ENCODE peak calls at places on chromosomes 13 and 19, in six cellular contexts. E is fibroblast of lung, W is ovary, U is heart left ventricle, G is A549, T is BE2C. S is an unnamed sample. For H3K9me3, the result is how much of the 10 kb centered on the place peaks cover.

GRCh38 chr13:113105032-113105993 is at the start of gene F7:
- DNase-seq in E (no peak), W (no peak), U (no peak), G (peak), T (peak), S (no peak)

GRCh38 chr19:46181386-46181774 is 33.3 kb downstream of the IGFL2 start:
- DNase-seq in E (peak), W (no peak), U (no peak), G (no peak), T (no peak), S (no peak)

GRCh38 chr19:38647966-38648788 is 728 bp downstream of the ACTN4 start:
- DNase-seq in E (no peak), W (no peak), U (no peak), G (no peak), T (no peak), S (no peak)

GRCh38 chr13:89363144-89363543 is 1692.0 kb downstream of the SLITRK5 start:
- DNase-seq in E (no peak), W (no peak), U (no peak), G (no peak), T (no peak), S (peak)

GRCh38 chr13:27927444-27928352 is 7.9 kb downstream of the PDX1 start:
- DNase-seq in E (no peak), W (no peak), U (no peak), G (no peak), T (no peak), S (no peak)

GRCh38 chr19:4609878-4610511 is 29.3 kb upstream of the TNFAIP8L1 start:
- DNase-seq in E (no peak), W (no peak), U (peak), G (no peak), T (peak), S (peak)

GRCh38 chr13:47858678-47859050 is 142.4 kb downstream of the SUCLA2 start:
- DNase-seq in E (peak), W (no peak), U (no peak), G (no peak), T (no peak), S (no peak)

GRCh38 chr19:18637644-18638630 is 1.1 kb downstream of the KLHL26 start:
- DNase-seq in E (no peak), W (no peak), U (no peak), G (peak), T (no peak), S (peak)

GRCh38 chr19:43789029-43789428 is 8.3 kb upstream of the KCNN4 start:
- DNase-seq in E (peak), W (no peak), U (no peak), G (no peak), T (no peak), S (no peak)

GRCh38 chr13:93466502-93467036 is 240.0 kb downstream of the GPC6 start:
- DNase-seq in E (peak), W (no peak), U (no peak), G (no peak), T (no peak), S (no peak)

GRCh38 chr13:44193731-44194130 is 179.9 kb upstream of the SERP2 start:
- DNase-seq in E (no peak), W (no peak), U (no peak), G (no peak), T (no peak), S (no peak)

GRCh38 chr13:82615043-82615442 is 1267.2 kb downstream of the SLITRK1 start:
- DNase-seq in E (no peak), W (no peak), U (no peak), G (no peak), T (no peak), S (no peak)

GRCh38 chr19:12075538-12076139 is 11.1 kb downstream of the ZNF844 start:
- DNase-seq in E (peak), W (no peak), U (no peak), G (no peak), T (no peak), S (no peak)

GRCh38 chr19:41302624-41303351 is 7.2 kb upstream of the CCDC97 start:
- DNase-seq in E (no peak), W (no peak), U (no peak), G (no peak), T (no peak), S (no peak)

GRCh38 chr13:45773236-45773635 is 71.1 kb downstream of the CBY2 start:
- DNase-seq in E (peak), W (no peak), U (no peak), G (no peak), T (no peak), S (no peak)

GRCh38 chr13:98978280-98978679 is 416 bp upstream of the DOCK9 start:
- DNase-seq in E (peak), W (no peak), U (no peak), G (no peak), T (no peak), S (no peak)

GRCh38 chr19:3586124-3586626 is 897 bp downstream of the GIPC3 start:
- DNase-seq in E (no peak), W (no peak), U (no peak), G (no peak), T (peak), S (no peak)

GRCh38 chr19:47110521-47111080 is 3.0 kb downstream of the ZC3H4 start:
- DNase-seq in E (no peak), W (no peak), U (no peak), G (no peak), T (peak), S (no peak)

GRCh38 chr13:23321534-23322241 is 111.8 kb downstream of the SACS start:
- DNase-seq in E (peak), W (no peak), U (peak), G (peak), T (peak), S (no peak)

GRCh38 chr19:16587031-16588023 is 15.1 kb upstream of the SLC35E1 start:
- DNase-seq in E (peak), W (no peak), U (no peak), G (no peak), T (no peak), S (no peak)

GRCh38 chr13:48571121-48571901 is 38.4 kb upstream of the RCBTB2 start:
- DNase-seq in E (peak), W (no peak), U (no peak), G (no peak), T (no peak), S (no peak)

GRCh38 chr13:41960195-41960699 is 662 bp downstream of the VWA8 start:
- DNase-seq in E (peak), W (no peak), U (no peak), G (peak), T (peak), S (peak)

GRCh38 chr13:79531542-79532239 is 50.7 kb downstream of the NDFIP2 start:
- DNase-seq in E (no peak), W (no peak), U (no peak), G (no peak), T (no peak), S (no peak)

GRCh38 chr19:3880471-3881271 is at the start of gene ATCAY:
- DNase-seq in E (no peak), W (no peak), U (no peak), G (no peak), T (peak), S (no peak)

GRCh38 chr13:112143753-112144615 is 77.0 kb downstream of the SOX1 start:
- DNase-seq in E (no peak), W (no peak), U (no peak), G (no peak), T (no peak), S (no peak)

GRCh38 chr13:48750588-48751383 is 97.1 kb downstream of the CYSLTR2 start:
- DNase-seq in E (peak), W (peak), U (peak), G (no peak), T (no peak), S (no peak)

GRCh38 chr13:82636119-82636518 is 1246.2 kb downstream of the SLITRK1 start:
- DNase-seq in E (peak), W (no peak), U (no peak), G (no peak), T (no peak), S (no peak)

GRCh38 chr19:485583-486236 is 10.6 kb upstream of the MADCAM1 start:
- DNase-seq in E (no peak), W (no peak), U (no peak), G (no peak), T (no peak), S (peak)

GRCh38 chr13:100657881-100658315 is 16.7 kb downstream of the TMTC4 start:
- DNase-seq in E (no peak), W (no peak), U (no peak), G (no peak), T (no peak), S (no peak)

GRCh38 chr19:4979211-4979807 is 10.4 kb downstream of the KDM4B start:
- DNase-seq in E (no peak), W (no peak), U (no peak), G (no peak), T (no peak), S (no peak)

GRCh38 chr13:34044660-34045080 is 226.7 kb downstream of the RFC3 start:
- DNase-seq in E (peak), W (no peak), U (no peak), G (peak), T (no peak), S (no peak)

GRCh38 chr19:7265963-7266362 is 28.3 kb downstream of the INSR start:
- DNase-seq in E (no peak), W (no peak), U (no peak), G (no peak), T (no peak), S (peak)

GRCh38 chr13:41601718-41602445 is 144.5 kb downstream of the RGCC start:
- DNase-seq in E (peak), W (no peak), U (no peak), G (no peak), T (no peak), S (no peak)

DNA sequence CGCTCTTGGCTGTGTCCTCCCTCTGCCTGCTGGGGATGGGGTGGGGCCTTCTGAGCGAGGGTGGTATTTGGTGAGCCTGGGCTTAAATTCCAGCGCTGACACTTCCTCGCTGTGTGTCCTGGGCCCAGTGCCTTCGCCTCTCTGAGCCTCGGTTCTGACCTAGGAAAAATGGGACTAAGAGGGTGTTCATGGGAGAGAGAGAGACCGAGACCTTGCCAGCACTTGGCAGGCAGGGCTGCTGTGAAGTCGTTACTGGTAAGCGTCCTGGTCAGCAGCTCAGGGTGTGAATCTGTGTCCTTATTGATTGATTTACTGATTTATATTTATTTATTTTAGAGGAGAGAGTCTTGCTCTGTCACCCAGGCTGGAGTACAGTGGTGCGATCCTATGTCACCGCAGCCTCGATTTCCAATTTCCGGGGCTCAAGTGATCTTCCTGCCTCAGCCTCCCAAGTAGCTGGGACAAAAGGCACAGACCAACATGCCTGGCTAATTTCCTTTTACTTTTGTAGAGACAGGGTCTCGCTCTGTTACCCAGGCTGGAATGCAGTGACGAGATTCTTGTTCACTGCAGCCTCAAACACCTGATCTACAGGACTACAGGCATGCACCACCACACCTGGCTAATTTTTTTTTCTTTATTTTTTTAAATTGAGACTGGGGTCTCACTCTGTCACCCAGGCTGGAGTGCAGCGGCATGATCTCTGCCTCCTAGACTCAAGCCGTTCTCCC is 2.4 kb downstream of the PKN1 start:
- DNase-seq in E (no peak), W (no peak), U (no peak), G (no peak), T (no peak), S (no peak)
- H3K4me3 ChIP-seq in E (no peak), W (no peak), U (peak), G (no peak), T (peak), S (no peak)

GRCh38 chr19:55132453-55133129 is 15.2 kb upstream of the PPP1R12C start:
- DNase-seq in E (no peak), W (no peak), U (no peak), G (no peak), T (peak), S (no peak)
- TF ChIP-seq CTCF in E (peak), W (no peak), U (no peak), G (no peak), T (peak), S (no peak)

GRCh38 chr19:57576661-57577060 is 2.0 kb downstream of the ZNF416 start:
- DNase-seq in E (no peak), W (no peak), U (no peak), G (no peak), T (no peak), S (no peak)
- H3K9me3 ChIP-seq in E (under half), W (half or more), U (under half), G (half or more), T (under half), S (under half)

GRCh38 chr19:49440439-49441209 is 703 bp downstream of the SLC17A7 start:
- DNase-seq in E (no peak), W (no peak), U (no peak), G (no peak), T (no peak), S (no peak)
- H3K4me3 ChIP-seq in E (no peak), W (no peak), U (peak), G (peak), T (no peak), S (no peak)

GRCh38 chr13:30021611-30022010 is 171.2 kb upstream of the UBL3 start:
- DNase-seq in E (no peak), W (no peak), U (no peak), G (no peak), T (no peak), S (no peak)

GRCh38 chr13:30025351-30025750 is 174.9 kb upstream of the UBL3 start:
- DNase-seq in E (no peak), W (no peak), U (no peak), G (no peak), T (no peak), S (no peak)

GRCh38 chr13:30022256-30022655 is 171.8 kb upstream of the UBL3 start:
- DNase-seq in E (no peak), W (no peak), U (no peak), G (no peak), T (no peak), S (no peak)

GRCh38 chr13:30020726-30021312 is 170.4 kb upstream of the UBL3 start:
- DNase-seq in E (no peak), W (no peak), U (no peak), G (no peak), T (no peak), S (no peak)

GRCh38 chr13:30022796-30023195 is 172.4 kb upstream of the UBL3 start:
- DNase-seq in E (no peak), W (no peak), U (no peak), G (no peak), T (no peak), S (no peak)
- TF ChIP-seq CTCF in E (no peak), W (no peak), U (no peak), G (no peak), T (no peak), S (no peak)

S was measured in pancreas.